ENCODE peak calls at places on chromosomes 6 and 20, in five cellular contexts. I, V, R, L and J are unnamed samples.

GRCh38 chr20:20487811-20488210 is 119.9 kb downstream of the INSM1 start:
- DNase-seq in I (no peak), V (peak), R (no peak), L (no peak), J (no peak)

GRCh38 chr6:122007366-122007765 is 392.1 kb upstream of the HSF2 start:
- DNase-seq in I (no peak), V (peak), R (peak), L (no peak), J (peak)

GRCh38 chr6:148565931-148566663 is 180.7 kb upstream of the UST start:
- DNase-seq in I (peak), V (peak), R (no peak), L (peak), J (peak)

GRCh38 chr6:41896280-41896679 is 1.1 kb upstream of the USP49 start:
- DNase-seq in I (no peak), V (no peak), R (no peak), L (no peak), J (no peak)

GRCh38 chr6:71396410-71396801 is 107.8 kb downstream of the OGFRL1 start:
- DNase-seq in I (no peak), V (no peak), R (no peak), L (no peak), J (no peak)

GRCh38 chr6:151286192-151286591 is 46.4 kb downstream of the AKAP12 start:
- DNase-seq in I (no peak), V (peak), R (no peak), L (no peak), J (peak)

GRCh38 chr20:50508171-50508761 is 1.9 kb upstream of the PTPN1 start:
- DNase-seq in I (no peak), V (peak), R (peak), L (no peak), J (no peak)

GRCh38 chr20:25623225-25623735 is 534 bp downstream of the NANP start:
- DNase-seq in I (no peak), V (peak), R (peak), L (peak), J (peak)

GRCh38 chr20:62193079-62194025 is 10.5 kb downstream of the MTG2 start:
- DNase-seq in I (no peak), V (no peak), R (peak), L (no peak), J (no peak)

GRCh38 chr20:23782366-23782983 is 31.7 kb upstream of the CST1 start:
- DNase-seq in I (no peak), V (no peak), R (peak), L (no peak), J (peak)

DNA sequence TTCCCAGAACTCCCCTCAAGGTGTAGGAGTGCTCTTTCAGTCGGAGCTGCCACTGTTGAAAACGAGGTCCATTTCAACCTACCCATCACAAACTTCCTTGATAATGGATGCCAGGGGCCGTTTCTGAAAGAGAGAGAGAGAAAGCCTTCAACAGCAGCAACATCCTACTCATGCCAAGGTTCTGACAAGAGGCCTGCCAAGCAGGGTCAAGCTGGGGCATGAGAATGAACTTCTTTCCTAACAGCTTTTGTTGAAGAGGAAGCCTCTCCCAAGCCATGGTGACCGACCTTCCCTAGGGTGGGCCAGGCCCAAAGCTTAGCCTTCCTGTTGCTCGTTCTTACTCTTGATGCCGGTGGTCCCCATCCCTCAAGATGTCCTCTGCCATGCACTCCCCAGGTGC is 12.4 kb downstream of the ELMO2 start:
- DNase-seq in I (no peak), V (no peak), R (no peak), L (no peak), J (no peak)
- TF ChIP-seq CTCF in I (no peak), V (no peak), R (no peak), L (no peak), J (no peak)

DNA sequence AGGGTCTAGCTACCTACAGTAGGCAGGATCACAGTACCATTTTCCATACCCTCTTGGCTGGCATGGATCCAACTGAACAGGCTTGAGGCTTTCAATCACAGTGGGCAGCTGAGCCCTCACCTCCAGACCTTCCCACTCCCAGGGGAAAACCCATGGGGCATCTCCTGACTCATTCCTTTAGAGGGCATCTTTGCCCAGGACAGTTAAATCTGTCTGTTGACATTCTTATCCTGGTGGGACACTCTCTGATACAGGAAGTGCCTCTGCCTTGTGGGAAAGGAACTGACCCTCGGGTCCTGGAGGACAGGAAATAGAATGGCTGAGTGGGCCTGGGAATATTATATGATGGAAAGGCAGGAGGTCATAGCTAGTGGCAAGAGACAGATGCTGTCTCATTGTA is 10.2 kb upstream of the EPB41L1 start:
- DNase-seq in I (no peak), V (no peak), R (peak), L (no peak), J (no peak)
- TF ChIP-seq CTCF in I (no peak), V (no peak), R (no peak), L (no peak), J (no peak)

GRCh38 chr6:22145823-22146379 is 150.9 kb downstream of the PRL start:
- DNase-seq in I (no peak), V (peak), R (peak), L (no peak), J (peak)
- TF ChIP-seq CTCF in I (no peak), V (peak), R (no peak), L (no peak), J (peak)

DNA sequence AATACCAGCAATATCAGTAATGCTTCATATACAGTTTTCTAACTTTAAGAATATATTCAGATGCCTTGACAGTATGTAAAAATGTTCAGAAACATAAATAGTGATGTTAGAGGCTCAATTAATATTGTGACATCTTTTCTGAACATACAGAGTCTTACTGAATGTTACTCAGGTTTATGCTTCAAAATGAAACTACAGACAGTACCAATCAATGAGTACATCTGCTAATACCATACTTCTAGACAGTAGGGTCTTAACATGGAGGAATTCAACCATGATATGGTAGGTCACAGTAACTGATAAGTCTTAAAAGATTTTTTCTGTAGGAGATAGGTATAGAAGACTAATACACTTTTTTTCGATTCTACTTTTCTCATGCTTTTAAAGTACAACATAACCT is 8.3 kb downstream of the GCLC start:
- DNase-seq in I (no peak), V (no peak), R (no peak), L (no peak), J (no peak)
- TF ChIP-seq CTCF in I (no peak), V (no peak), R (no peak), L (no peak), J (no peak)

DNA sequence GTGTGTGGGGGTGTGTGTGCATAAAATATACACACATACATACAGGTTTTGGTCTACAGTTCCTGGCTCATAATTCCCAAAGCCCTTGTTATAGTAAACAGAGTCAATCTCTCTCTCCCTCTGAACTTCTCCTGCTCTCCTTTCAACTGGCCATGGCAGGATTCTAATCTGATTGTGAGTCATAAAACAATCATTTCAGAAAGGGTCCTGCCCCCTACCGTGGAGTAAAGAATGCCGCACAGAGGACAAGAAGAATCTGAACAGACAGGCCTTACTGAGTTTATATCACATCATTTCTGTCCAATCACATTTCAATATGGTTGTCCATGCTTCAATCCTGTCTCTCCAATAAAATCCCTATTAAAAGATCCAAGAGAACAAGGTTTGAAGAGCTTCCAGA is 416.9 kb downstream of the FRK start:
- DNase-seq in I (no peak), V (peak), R (no peak), L (no peak), J (peak)
- TF ChIP-seq CTCF in I (no peak), V (no peak), R (no peak), L (no peak), J (peak)

DNA sequence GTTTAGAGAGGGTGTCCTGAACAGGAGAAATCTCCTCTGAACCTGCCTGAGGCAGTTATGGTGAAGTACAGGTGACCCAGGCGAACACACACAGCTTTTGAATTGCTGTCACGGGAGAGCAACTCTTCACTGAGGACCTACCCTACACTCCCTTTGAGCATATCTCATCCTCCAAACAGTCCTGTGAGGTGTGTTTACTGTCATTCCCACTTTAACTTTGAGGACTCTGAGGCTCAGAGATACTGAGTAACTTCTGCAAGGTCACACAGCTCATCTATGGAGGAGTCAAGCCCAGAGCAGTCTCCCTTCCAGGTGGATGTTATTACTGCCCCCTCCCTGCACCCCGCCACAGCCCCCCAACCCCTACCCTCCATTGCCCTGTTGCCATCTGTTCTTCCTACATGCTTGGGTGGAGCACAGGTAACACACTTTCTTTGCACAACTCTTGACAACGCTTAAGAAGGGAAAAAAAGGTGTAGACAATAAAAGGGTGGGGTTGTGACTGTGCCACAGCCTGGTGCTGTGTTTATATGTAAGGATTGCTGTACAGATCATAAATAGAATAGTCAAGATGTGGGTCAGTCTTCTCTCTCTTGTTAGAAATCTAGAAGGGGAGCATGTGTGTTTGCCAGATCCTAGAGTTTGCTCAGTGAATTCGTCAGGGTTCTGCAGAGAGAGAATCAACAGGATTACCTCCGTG is 4.3 kb upstream of the TRAF3IP2 start:
- DNase-seq in I (no peak), V (no peak), R (no peak), L (no peak), J (no peak)
- TF ChIP-seq CTCF in I (no peak), V (no peak), R (no peak), L (no peak), J (no peak)

GRCh38 chr6:170305772-170306323 is 710 bp upstream of the FAM120B start:
- DNase-seq in I (peak), V (no peak), R (no peak), L (no peak), J (no peak)

GRCh38 chr6:170311696-170312095 is 5.1 kb downstream of the FAM120B start:
- DNase-seq in I (no peak), V (no peak), R (no peak), L (no peak), J (peak)

GRCh38 chr6:170306324-170307079 is at the start of gene FAM120B:
- DNase-seq in I (peak), V (peak), R (peak), L (peak), J (peak)

GRCh38 chr6:170308761-170309160 is 2.2 kb downstream of the FAM120B start:
- DNase-seq in I (no peak), V (no peak), R (no peak), L (no peak), J (no peak)

DNA sequence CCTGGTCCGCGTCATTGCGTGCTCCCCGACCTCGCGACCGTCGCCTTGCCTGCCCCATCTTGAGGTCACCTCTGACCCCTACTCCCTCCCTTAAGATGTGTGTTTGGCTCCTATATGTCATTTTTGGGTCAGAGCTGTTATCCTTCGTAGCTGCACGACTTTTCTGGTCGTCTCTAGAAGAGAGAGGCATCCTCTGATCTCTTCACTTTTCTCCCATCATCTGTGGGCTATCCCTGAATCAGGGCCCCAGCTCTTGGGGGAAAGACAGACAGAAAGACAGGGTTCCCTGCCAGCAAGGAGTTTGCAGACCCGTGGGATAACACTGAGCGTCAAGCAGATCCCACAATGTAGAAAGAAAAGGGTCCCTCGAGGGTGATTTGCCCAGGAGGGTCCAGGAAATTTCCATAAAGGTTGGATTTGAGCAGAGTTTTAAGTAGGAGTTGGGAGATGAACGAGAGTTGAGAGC is 555 bp downstream of the FAM120B start:
- DNase-seq in I (peak), V (no peak), R (no peak), L (no peak), J (no peak)
- TF ChIP-seq CTCF in I (no peak), V (no peak), R (no peak), L (no peak), J (no peak)